ENCODE peak calls at places on chromosomes 1 and 21, in five cellular contexts. One of them, this sample, is unnamed.

GRCh38 chr1:189149547-189150375 is 1327.9 kb downstream of the BRINP3 start:
- DNase-seq in K562: peak
- DNase-seq in left ventricle myocardium inferior: no peak
- DNase-seq in sigmoid colon: no peak
- DNase-seq in RWPE1: no peak
- DNase-seq in this sample: no peak

GRCh38 chr1:155912056-155912536 is 947 bp upstream of the RIT1 start:
- DNase-seq in K562: no peak
- DNase-seq in left ventricle myocardium inferior: no peak
- DNase-seq in sigmoid colon: no peak
- DNase-seq in RWPE1: no peak
- DNase-seq in this sample: no peak

GRCh38 chr1:42380617-42381423 is at the start of gene RIMKLA:
- DNase-seq in K562: peak
- DNase-seq in left ventricle myocardium inferior: peak
- DNase-seq in sigmoid colon: peak
- DNase-seq in RWPE1: peak
- DNase-seq in this sample: peak

GRCh38 chr1:201299968-201300367 is 16.7 kb downstream of the PKP1 start:
- DNase-seq in K562: no peak
- DNase-seq in left ventricle myocardium inferior: peak
- DNase-seq in sigmoid colon: no peak
- DNase-seq in RWPE1: peak
- DNase-seq in this sample: no peak

GRCh38 chr1:109161836-109162606 is 48.1 kb downstream of the ELAPOR1 start:
- DNase-seq in K562: no peak
- DNase-seq in left ventricle myocardium inferior: peak
- DNase-seq in sigmoid colon: peak
- DNase-seq in RWPE1: peak
- DNase-seq in this sample: peak

GRCh38 chr1:110605901-110606783 is at the start of gene KCNA2:
- DNase-seq in K562: no peak
- DNase-seq in left ventricle myocardium inferior: peak
- DNase-seq in sigmoid colon: peak
- DNase-seq in RWPE1: no peak
- DNase-seq in this sample: peak

GRCh38 chr1:44645466-44646244 is 28.6 kb downstream of the TMEM53 start:
- DNase-seq in K562: no peak
- DNase-seq in left ventricle myocardium inferior: peak
- DNase-seq in sigmoid colon: peak
- DNase-seq in RWPE1: no peak
- DNase-seq in this sample: no peak

GRCh38 chr1:77539510-77540142 is 142.8 kb downstream of the ZZZ3 start:
- DNase-seq in K562: no peak
- DNase-seq in left ventricle myocardium inferior: no peak
- DNase-seq in sigmoid colon: no peak
- DNase-seq in RWPE1: peak
- DNase-seq in this sample: no peak

GRCh38 chr1:31828926-31829690 is 13.3 kb upstream of the SPOCD1 start:
- DNase-seq in K562: no peak
- DNase-seq in left ventricle myocardium inferior: no peak
- DNase-seq in sigmoid colon: no peak
- DNase-seq in RWPE1: no peak
- DNase-seq in this sample: no peak

GRCh38 chr1:186892936-186893335 is 64.2 kb downstream of the PLA2G4A start:
- DNase-seq in K562: no peak
- DNase-seq in left ventricle myocardium inferior: no peak
- DNase-seq in sigmoid colon: no peak
- DNase-seq in RWPE1: no peak
- DNase-seq in this sample: no peak

GRCh38 chr1:25617626-25618432 is 1.2 kb downstream of the MAN1C1 start:
- DNase-seq in K562: no peak
- DNase-seq in left ventricle myocardium inferior: peak
- DNase-seq in sigmoid colon: peak
- DNase-seq in RWPE1: no peak
- DNase-seq in this sample: no peak

GRCh38 chr21:45459171-45460010 is 54.4 kb downstream of the COL18A1 start:
- DNase-seq in K562: no peak
- DNase-seq in left ventricle myocardium inferior: peak
- DNase-seq in sigmoid colon: peak
- DNase-seq in RWPE1: no peak
- DNase-seq in this sample: no peak

GRCh38 chr1:38004284-38005101 is 821 bp downstream of the FHL3 start:
- DNase-seq in K562: no peak
- DNase-seq in left ventricle myocardium inferior: no peak
- DNase-seq in sigmoid colon: no peak
- DNase-seq in RWPE1: no peak
- DNase-seq in this sample: no peak

GRCh38 chr21:44528634-44528995 is 11.4 kb downstream of the KRTAP10-1 start:
- DNase-seq in K562: no peak
- DNase-seq in left ventricle myocardium inferior: no peak
- DNase-seq in sigmoid colon: no peak
- DNase-seq in RWPE1: no peak
- DNase-seq in this sample: no peak

GRCh38 chr1:147225193-147225730 is at the start of gene FMO5:
- DNase-seq in K562: peak
- DNase-seq in left ventricle myocardium inferior: peak
- DNase-seq in sigmoid colon: peak
- DNase-seq in RWPE1: peak
- DNase-seq in this sample: peak

GRCh38 chr1:18134324-18135046 is 26.9 kb downstream of the IGSF21 start:
- DNase-seq in K562: no peak
- DNase-seq in left ventricle myocardium inferior: no peak
- DNase-seq in sigmoid colon: no peak
- DNase-seq in RWPE1: no peak
- DNase-seq in this sample: no peak

GRCh38 chr1:222454782-222455181 is 93.1 kb downstream of the HHIPL2 start:
- DNase-seq in K562: no peak
- DNase-seq in left ventricle myocardium inferior: peak
- DNase-seq in sigmoid colon: peak
- DNase-seq in RWPE1: peak
- DNase-seq in this sample: no peak

GRCh38 chr1:209570757-209571156 is 12.8 kb upstream of the CAMK1G start:
- DNase-seq in K562: no peak
- DNase-seq in left ventricle myocardium inferior: no peak
- DNase-seq in sigmoid colon: no peak
- DNase-seq in RWPE1: no peak
- DNase-seq in this sample: no peak

GRCh38 chr1:219265026-219265515 is 91.4 kb downstream of the LYPLAL1 start:
- DNase-seq in K562: no peak
- DNase-seq in left ventricle myocardium inferior: no peak
- DNase-seq in sigmoid colon: no peak
- DNase-seq in RWPE1: no peak
- DNase-seq in this sample: no peak

GRCh38 chr1:244863491-244864252 is 671 bp downstream of the HNRNPU start:
- DNase-seq in K562: peak
- DNase-seq in left ventricle myocardium inferior: peak
- DNase-seq in sigmoid colon: no peak
- DNase-seq in RWPE1: no peak
- DNase-seq in this sample: no peak

GRCh38 chr1:36729716-36730510 is 247.2 kb upstream of the CSF3R start:
- DNase-seq in K562: no peak
- DNase-seq in left ventricle myocardium inferior: no peak
- DNase-seq in sigmoid colon: no peak
- DNase-seq in RWPE1: no peak
- DNase-seq in this sample: no peak

GRCh38 chr1:111225717-111226400 is 1.7 kb upstream of the CHI3L2 start:
- DNase-seq in K562: no peak
- DNase-seq in left ventricle myocardium inferior: no peak
- DNase-seq in sigmoid colon: no peak
- DNase-seq in RWPE1: no peak
- DNase-seq in this sample: no peak

GRCh38 chr1:226436855-226437491 is 29.1 kb upstream of the PARP1 start:
- DNase-seq in K562: no peak
- DNase-seq in left ventricle myocardium inferior: no peak
- DNase-seq in sigmoid colon: no peak
- DNase-seq in RWPE1: no peak
- DNase-seq in this sample: no peak

GRCh38 chr21:33685613-33686197 is 43.4 kb downstream of the ITSN1 start:
- DNase-seq in K562: no peak
- DNase-seq in left ventricle myocardium inferior: no peak
- DNase-seq in sigmoid colon: no peak
- DNase-seq in RWPE1: peak
- DNase-seq in this sample: no peak

GRCh38 chr1:6927626-6928025 is 142.4 kb downstream of the CAMTA1 start:
- DNase-seq in K562: no peak
- DNase-seq in left ventricle myocardium inferior: no peak
- DNase-seq in sigmoid colon: no peak
- DNase-seq in RWPE1: no peak
- DNase-seq in this sample: no peak

GRCh38 chr1:182784556-182785171 is 4.9 kb upstream of the NPL start:
- DNase-seq in K562: peak
- DNase-seq in left ventricle myocardium inferior: no peak
- DNase-seq in sigmoid colon: no peak
- DNase-seq in RWPE1: peak
- DNase-seq in this sample: peak

GRCh38 chr21:27648560-27648959 is 681.7 kb upstream of the ADAMTS5 start:
- DNase-seq in K562: no peak
- DNase-seq in left ventricle myocardium inferior: no peak
- DNase-seq in sigmoid colon: no peak
- DNase-seq in RWPE1: peak
- DNase-seq in this sample: no peak

GRCh38 chr1:67791261-67791660 is 42.0 kb downstream of the GNG12 start:
- DNase-seq in K562: no peak
- DNase-seq in left ventricle myocardium inferior: no peak
- DNase-seq in sigmoid colon: no peak
- DNase-seq in RWPE1: no peak
- DNase-seq in this sample: no peak

GRCh38 chr1:176227579-176227978 is 20.5 kb upstream of the COP1 start:
- DNase-seq in K562: no peak
- DNase-seq in left ventricle myocardium inferior: no peak
- DNase-seq in sigmoid colon: no peak
- DNase-seq in RWPE1: no peak
- DNase-seq in this sample: no peak

GRCh38 chr1:203572134-203572625 is 54.5 kb upstream of the ATP2B4 start:
- DNase-seq in K562: no peak
- DNase-seq in left ventricle myocardium inferior: no peak
- DNase-seq in sigmoid colon: no peak
- DNase-seq in RWPE1: no peak
- DNase-seq in this sample: no peak

GRCh38 chr21:45872902-45873301 is 108.7 kb upstream of the COL6A1 start:
- DNase-seq in K562: no peak
- DNase-seq in left ventricle myocardium inferior: no peak
- DNase-seq in sigmoid colon: peak
- DNase-seq in RWPE1: no peak
- DNase-seq in this sample: no peak

GRCh38 chr1:231929311-231929710 is 302.7 kb downstream of the DISC1 start:
- DNase-seq in K562: no peak
- DNase-seq in left ventricle myocardium inferior: no peak
- DNase-seq in sigmoid colon: no peak
- DNase-seq in RWPE1: peak
- DNase-seq in this sample: no peak

GRCh38 chr1:238999944-239000343 is 386.4 kb upstream of the CHRM3 start:
- DNase-seq in K562: no peak
- DNase-seq in left ventricle myocardium inferior: no peak
- DNase-seq in sigmoid colon: no peak
- DNase-seq in RWPE1: no peak
- DNase-seq in this sample: no peak

GRCh38 chr1:113109908-113110554 is 37.0 kb downstream of the LRIG2 start:
- DNase-seq in K562: peak
- DNase-seq in left ventricle myocardium inferior: no peak
- DNase-seq in sigmoid colon: no peak
- DNase-seq in RWPE1: peak
- DNase-seq in this sample: no peak

GRCh38 chr1:97013904-97014303 is 292.3 kb downstream of the PTBP2 start:
- DNase-seq in K562: no peak
- DNase-seq in left ventricle myocardium inferior: no peak
- DNase-seq in sigmoid colon: no peak
- DNase-seq in RWPE1: peak
- DNase-seq in this sample: no peak

GRCh38 chr1:65691962-65692361 is 100.7 kb upstream of the PDE4B start:
- DNase-seq in K562: no peak
- DNase-seq in left ventricle myocardium inferior: no peak
- DNase-seq in sigmoid colon: no peak
- DNase-seq in RWPE1: no peak
- DNase-seq in this sample: no peak
- TF ChIP-seq CTCF in K562: no peak
- TF ChIP-seq CTCF in left ventricle myocardium inferior: no peak
- TF ChIP-seq CTCF in sigmoid colon: no peak
- TF ChIP-seq CTCF in RWPE1: no peak
- TF ChIP-seq CTCF in this sample: no peak

DNA sequence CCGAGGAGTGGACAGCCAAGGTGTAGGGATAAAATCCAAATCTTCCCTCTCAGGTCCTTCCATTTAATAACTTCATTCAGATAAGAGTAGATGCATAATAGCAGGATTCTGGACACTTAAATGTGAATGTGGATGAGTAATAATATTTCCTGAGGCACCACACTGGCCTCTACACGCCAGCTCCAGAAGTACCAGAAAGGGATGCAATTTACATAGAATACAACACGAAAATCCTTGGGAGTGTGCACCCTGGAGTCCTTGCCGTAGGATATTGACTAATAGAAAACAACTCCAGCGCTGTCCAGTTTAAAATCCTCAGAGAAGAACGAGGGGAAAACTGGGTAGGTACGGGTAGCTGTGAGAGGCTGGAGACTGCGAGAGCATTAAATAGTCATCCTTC is 6.9 kb downstream of the PLXNA2 start:
- DNase-seq in K562: no peak
- DNase-seq in left ventricle myocardium inferior: no peak
- DNase-seq in sigmoid colon: no peak
- DNase-seq in RWPE1: peak
- DNase-seq in this sample: no peak
- TF ChIP-seq CTCF in K562: no peak
- TF ChIP-seq CTCF in left ventricle myocardium inferior: no peak
- TF ChIP-seq CTCF in sigmoid colon: no peak
- TF ChIP-seq CTCF in RWPE1: no peak
- TF ChIP-seq CTCF in this sample: no peak

GRCh38 chr1:12276225-12276624 is 46.4 kb downstream of the VPS13D start:
- DNase-seq in K562: peak
- DNase-seq in left ventricle myocardium inferior: no peak
- DNase-seq in sigmoid colon: peak
- DNase-seq in RWPE1: no peak
- DNase-seq in this sample: no peak
- TF ChIP-seq CTCF in K562: peak
- TF ChIP-seq CTCF in left ventricle myocardium inferior: peak
- TF ChIP-seq CTCF in sigmoid colon: no peak
- TF ChIP-seq CTCF in RWPE1: peak
- TF ChIP-seq CTCF in this sample: no peak

GRCh38 chr1:106957795-106958194 is 98.7 kb upstream of the PRMT6 start:
- DNase-seq in K562: no peak
- DNase-seq in left ventricle myocardium inferior: no peak
- DNase-seq in sigmoid colon: no peak
- DNase-seq in RWPE1: no peak
- DNase-seq in this sample: no peak
- TF ChIP-seq CTCF in K562: no peak
- TF ChIP-seq CTCF in left ventricle myocardium inferior: no peak
- TF ChIP-seq CTCF in sigmoid colon: no peak
- TF ChIP-seq CTCF in RWPE1: peak
- TF ChIP-seq CTCF in this sample: no peak